ENCODE peak calls at places on chromosomes 11 and 22, in seven cellular contexts. Z is activated T-cell treated with anti-CD3 and anti-CD28 coated beads, Interleukin-2, amount 50 U/mL, for 4 hours; I is fibroblast of the aortic adventitia; W is T-helper 22 cell; G is activated effector memory CD4-positive, alpha-beta T cell treated with Interleukin-2 at 50 U/mL for 16 hours; K is DMS79; S is lung. J is an unnamed sample.
A peak's percentile ranks its signal among the peaks of the same experiment; 100 is the strongest.

GRCh38 chr11:62832346-62833234 is at the start of gene TEX54:
- DNase-seq in I (no peak), G (no peak), W (no peak), Z (no peak), K (peak; percentile 17), S (no peak), J (no peak)

GRCh38 chr11:40118026-40118425 is 1341.4 kb downstream of the LRRC4C start:
- DNase-seq in G (no peak), K (no peak), S (no peak), W (no peak), I (no peak), Z (no peak), J (no peak)

GRCh38 chr11:122733301-122733686 is 77.8 kb downstream of the UBASH3B start:
- DNase-seq in W (no peak), Z (no peak), G (no peak), S (no peak), I (peak; percentile 94), K (peak; percentile 27), J (no peak)

GRCh38 chr11:46012185-46012584 is 89.7 kb downstream of the LARGE2 start:
- DNase-seq in Z (no peak), I (no peak), S (no peak), W (no peak), K (no peak), G (no peak), J (no peak)

GRCh38 chr11:108224366-108224765 is 1.5 kb downstream of the ATM start:
- DNase-seq in S (no peak), Z (no peak), G (no peak), W (no peak), I (no peak), K (no peak), J (no peak)

GRCh38 chr22:43126506-43127165 is 16.1 kb downstream of the BIK start:
- DNase-seq in G (no peak), I (peak; percentile 72), K (no peak), Z (no peak), W (no peak), S (no peak), J (no peak)

GRCh38 chr22:41873391-41873790 is 40.5 kb downstream of the SREBF2 start:
- DNase-seq in K (no peak), S (no peak), Z (no peak), W (no peak), G (no peak), I (no peak), J (no peak)

GRCh38 chr11:16804104-16804947 is 65.9 kb downstream of the C11orf58 start:
- DNase-seq in G (no peak), W (no peak), Z (no peak), I (peak; percentile 62), K (no peak), S (no peak), J (no peak)

GRCh38 chr11:86511086-86511551 is 136.4 kb downstream of the CCDC81 start:
- DNase-seq in I (peak; percentile 75), G (no peak), W (no peak), S (no peak), K (no peak), Z (no peak), J (no peak)

GRCh38 chr11:71418643-71419042 is 29.6 kb downstream of the DHCR7 start:
- DNase-seq in W (no peak), Z (no peak), I (no peak), G (no peak), K (no peak), S (no peak), J (no peak)

GRCh38 chr22:26800858-26801257 is 143.5 kb downstream of the MIAT start:
- DNase-seq in I (no peak), S (no peak), K (no peak), W (no peak), G (no peak), Z (no peak), J (no peak)

GRCh38 chr22:49006207-49007012 is 821.3 kb downstream of the BRD1 start:
- DNase-seq in G (no peak), W (no peak), K (no peak), S (no peak), Z (no peak), I (no peak), J (no peak)

GRCh38 chr11:17861036-17861755 is 126.6 kb downstream of the KCNC1 start:
- DNase-seq in G (no peak), Z (no peak), K (no peak), W (no peak), I (peak; percentile 6), S (no peak), J (no peak)

GRCh38 chr22:35337932-35338331 is 38.2 kb downstream of the TOM1 start:
- DNase-seq in K (no peak), Z (no peak), W (no peak), G (no peak), S (no peak), I (no peak), J (no peak)

GRCh38 chr11:94511932-94512781 is at the start of gene C11orf97:
- DNase-seq in W (peak; percentile 3), Z (peak; percentile 57), G (peak; percentile 36), I (no peak), K (peak; percentile 51), S (peak; percentile 65), J (peak; percentile 48)

GRCh38 chr11:32113637-32114203 is 22.8 kb downstream of the RCN1 start:
- DNase-seq in K (no peak), I (no peak), G (no peak), W (no peak), S (no peak), Z (no peak), J (no peak)

GRCh38 chr22:23119492-23120414 is 22.0 kb downstream of the RSPH14 start:
- DNase-seq in K (no peak), I (no peak), W (peak; percentile 46), G (peak; percentile 48), S (no peak), Z (peak; percentile 38), J (peak; percentile 12)

GRCh38 chr11:107257660-107258059 is 200.0 kb downstream of the CWF19L2 start:
- DNase-seq in I (no peak), K (no peak), G (no peak), W (no peak), S (no peak), Z (no peak), J (no peak)

GRCh38 chr22:47610281-47610680 is 847.8 kb downstream of the TBC1D22A start:
- DNase-seq in G (no peak), W (no peak), S (no peak), Z (no peak), I (no peak), K (no peak), J (no peak)

GRCh38 chr11:123461164-123461563 is 31.1 kb downstream of the GRAMD1B start:
- DNase-seq in G (no peak), W (no peak), K (peak; percentile 81), I (no peak), S (no peak), Z (no peak), J (no peak)

GRCh38 chr11:108199446-108200321 is 22.8 kb downstream of the NPAT start:
- DNase-seq in I (peak; percentile 79), S (peak; percentile 38), G (no peak), K (no peak), Z (peak; percentile 50), W (no peak), J (no peak)

GRCh38 chr11:87299041-87299481 is 261.3 kb downstream of the TMEM135 start:
- DNase-seq in I (no peak), Z (no peak), S (no peak), K (no peak), W (no peak), G (no peak), J (no peak)

GRCh38 chr22:46546466-46547178 is 9.2 kb upstream of the CELSR1 start:
- DNase-seq in Z (no peak), W (no peak), S (peak; percentile 79), K (no peak), G (no peak), I (peak; percentile 65), J (no peak)

GRCh38 chr11:66268953-66269906 is 791 bp downstream of the RAB1B start:
- DNase-seq in G (no peak), W (no peak), S (no peak), K (no peak), I (peak; percentile 41), Z (no peak), J (no peak)

GRCh38 chr11:10926801-10927200 is 68.9 kb upstream of the ZBED5 start:
- DNase-seq in Z (no peak), S (no peak), W (no peak), I (no peak), G (no peak), K (no peak), J (no peak)

GRCh38 chr11:95925011-95925410 is 1.1 kb upstream of the MTMR2 start:
- DNase-seq in G (no peak), Z (no peak), K (no peak), S (no peak), W (no peak), I (peak; percentile 53), J (no peak)

GRCh38 chr22:44119669-44120313 is 60.9 kb upstream of the PARVG start:
- DNase-seq in W (no peak), G (no peak), I (no peak), S (no peak), K (no peak), Z (no peak), J (no peak)

GRCh38 chr11:57871231-57871630 is 109.6 kb downstream of the CTNND1 start:
- DNase-seq in W (no peak), S (no peak), I (no peak), Z (no peak), G (no peak), K (no peak), J (no peak)

GRCh38 chr22:44727148-44727547 is 25.1 kb downstream of the PRR5 start:
- DNase-seq in I (no peak), G (no peak), S (no peak), K (no peak), W (no peak), Z (no peak), J (no peak)

GRCh38 chr22:33038131-33038772 is 19.9 kb downstream of the SYN3 start:
- DNase-seq in S (no peak), Z (no peak), K (no peak), W (no peak), G (no peak), I (no peak), J (no peak)

GRCh38 chr11:45926001-45926401 is 3.5 kb downstream of the LARGE2 start:
- DNase-seq in Z (no peak), I (no peak), S (no peak), W (no peak), K (no peak), G (no peak), J (no peak)

GRCh38 chr11:27700351-27701261 is at the start of gene BDNF:
- DNase-seq in Z (no peak), W (no peak), I (peak; percentile 55), S (no peak), G (no peak), K (no peak), J (no peak)

GRCh38 chr11:111665779-111666178 is 63.5 kb downstream of the SIK2 start:
- DNase-seq in G (no peak), Z (no peak), K (no peak), W (no peak), I (peak; percentile 68), S (no peak), J (no peak)

GRCh38 chr11:125239585-125240331 is 75.2 kb downstream of the PKNOX2 start:
- DNase-seq in W (no peak), Z (no peak), G (no peak), S (no peak), K (no peak), I (no peak), J (no peak)

GRCh38 chr11:119663279-119663678 is 65.7 kb downstream of the NECTIN1 start:
- DNase-seq in K (no peak), I (no peak), W (no peak), S (no peak), Z (no peak), G (no peak), J (no peak)

GRCh38 chr11:61516675-61517516 is 8.3 kb downstream of the LRRC10B start:
- DNase-seq in W (no peak), I (peak; percentile 31), K (no peak), S (no peak), G (peak; percentile 32), Z (peak; percentile 62), J (peak; percentile 22)

GRCh38 chr11:15988693-15989231 is 367.6 kb downstream of the SOX6 start:
- DNase-seq in K (no peak), G (no peak), W (no peak), S (no peak), Z (no peak), I (peak; percentile 37), J (no peak)

GRCh38 chr11:116513894-116514293 is 258.9 kb downstream of the BUD13 start:
- DNase-seq in I (peak; percentile 43), W (no peak), G (no peak), K (no peak), Z (no peak), S (no peak), J (no peak)